ENCODE peak calls at places on chromosomes 3 and 15, in eight cellular contexts. B is type B pancreatic cell; H is CD8-positive, alpha-beta T cell; O is heart right ventricle; G is foreskin fibroblast; Q is brain microvascular endothelial cell; A is kidney epithelial cell; D is AG04450. C is an unnamed sample.

GRCh38 chr3:56681963-56682457 is 1.1 kb downstream of the TASOR start:
- DNase-seq in B (no peak), H (no peak), O (no peak), G (no peak), Q (no peak), A (no peak), D (no peak), C (no peak)

GRCh38 chr3:131553495-131554247 is 50.9 kb upstream of the MRPL3 start:
- DNase-seq in B (no peak), H (no peak), O (no peak), G (no peak), Q (no peak), A (no peak), D (no peak), C (no peak)

GRCh38 chr15:53580371-53580770 is 179.1 kb downstream of the WDR72 start:
- DNase-seq in B (no peak), H (no peak), O (no peak), G (no peak), Q (no peak), A (peak; percentile 7), D (no peak), C (no peak)

GRCh38 chr15:70432924-70433500 is 330.3 kb downstream of the UACA start:
- DNase-seq in B (no peak), H (no peak), O (no peak), G (no peak), Q (no peak), A (no peak), D (no peak), C (no peak)

GRCh38 chr3:126883241-126883640 is 99.7 kb upstream of the PLXNA1 start:
- DNase-seq in B (no peak), H (no peak), O (no peak), G (peak; percentile 39), Q (no peak), A (no peak), D (no peak), C (no peak)

GRCh38 chr15:90035095-90035834 is 34.1 kb downstream of the ZNF710 start:
- DNase-seq in B (no peak), H (peak; percentile 22), O (peak; percentile 50), G (peak; percentile 18), Q (peak; percentile 64), A (no peak), D (no peak), C (peak; percentile 79)

GRCh38 chr15:45187894-45188830 is at the start of gene SHF:
- DNase-seq in B (no peak), H (peak; percentile 41), O (peak; percentile 64), G (no peak), Q (no peak), A (no peak), D (peak; percentile 21), C (no peak)

GRCh38 chr3:65398953-65399352 is 639.8 kb downstream of the MAGI1 start:
- DNase-seq in B (no peak), H (no peak), O (no peak), G (peak; percentile 30), Q (no peak), A (no peak), D (no peak), C (peak; percentile 21)

GRCh38 chr15:81507831-81508230 is 133.8 kb upstream of the TMC3 start:
- DNase-seq in B (no peak), H (no peak), O (no peak), G (no peak), Q (no peak), A (no peak), D (no peak), C (peak; percentile 54)

GRCh38 chr3:11651900-11652299 is 8.2 kb upstream of the VGLL4 start:
- DNase-seq in B (no peak), H (no peak), O (no peak), G (no peak), Q (no peak), A (no peak), D (no peak), C (no peak)

GRCh38 chr3:25153130-25153529 is 274.9 kb upstream of the RARB start:
- DNase-seq in B (no peak), H (no peak), O (no peak), G (no peak), Q (no peak), A (no peak), D (no peak), C (no peak)

GRCh38 chr3:114660124-114660523 is 366.3 kb downstream of the TIGIT start:
- DNase-seq in B (no peak), H (no peak), O (peak; percentile 20), G (peak; percentile 40), Q (peak; percentile 65), A (no peak), D (peak; percentile 44), C (no peak)

GRCh38 chr15:73804421-73804820 is 51.3 kb upstream of the INSYN1 start:
- DNase-seq in B (no peak), H (no peak), O (no peak), G (no peak), Q (no peak), A (no peak), D (no peak), C (no peak)

GRCh38 chr3:47416041-47416440 is 35.2 kb downstream of the PTPN23 start:
- DNase-seq in B (no peak), H (no peak), O (no peak), G (no peak), Q (no peak), A (no peak), D (no peak), C (no peak)
- TF ChIP-seq CTCF in B (no peak), H (no peak), O (no peak), G (no peak), Q (no peak), A (no peak), D (no peak), C (no peak)

GRCh38 chr15:67303490-67304363 is 49.1 kb downstream of the IQCH start:
- DNase-seq in B (no peak), H (no peak), O (no peak), G (no peak), Q (peak; percentile 18), A (peak; percentile 9), D (no peak), C (peak; percentile 25)
- TF ChIP-seq CTCF in B (peak; percentile 75), H (peak; percentile 71), O (peak; percentile 64), G (peak; percentile 12), Q (peak; percentile 52), A (peak; percentile 46), D (peak; percentile 40), C (peak; percentile 85)

GRCh38 chr3:49171119-49171774 is at the start of gene KLHDC8B:
- DNase-seq in B (peak; percentile 89), H (peak; percentile 77), O (peak; percentile 91), G (peak; percentile 85), Q (peak; percentile 78), A (no peak), D (peak; percentile 57), C (peak; percentile 73)
- TF ChIP-seq CTCF in B (peak; percentile 99), H (peak; percentile 97), O (peak; percentile 96), G (peak; percentile 98), Q (peak; percentile 96), A (peak; percentile 99), D (peak; percentile 91), C (peak; percentile 96)

GRCh38 chr3:34132069-34132677 is 333.7 kb downstream of the PDCD6IP start:
- DNase-seq in B (no peak), H (no peak), O (no peak), G (no peak), Q (no peak), A (no peak), D (no peak), C (no peak)
- TF ChIP-seq CTCF in B (no peak), H (no peak), O (no peak), G (no peak), Q (no peak), A (no peak), D (no peak), C (no peak)

GRCh38 chr3:154095832-154096421 is 25.3 kb upstream of the ARHGEF26 start:
- DNase-seq in B (no peak), H (no peak), O (no peak), G (no peak), Q (peak; percentile 20), A (no peak), D (peak; percentile 4), C (peak; percentile 25)
- TF ChIP-seq CTCF in B (peak; percentile 65), H (no peak), O (peak; percentile 51), G (peak; percentile 50), Q (peak; percentile 53), A (peak; percentile 41), D (peak; percentile 66), C (peak; percentile 70)

GRCh38 chr3:150346956-150347863 is 60.9 kb upstream of the TSC22D2 start:
- DNase-seq in B (no peak), H (no peak), O (no peak), G (peak; percentile 55), Q (peak; percentile 11), A (no peak), D (no peak), C (no peak)
- TF ChIP-seq CTCF in B (no peak), H (no peak), O (no peak), G (no peak), Q (no peak), A (no peak), D (no peak), C (no peak)

DNA sequence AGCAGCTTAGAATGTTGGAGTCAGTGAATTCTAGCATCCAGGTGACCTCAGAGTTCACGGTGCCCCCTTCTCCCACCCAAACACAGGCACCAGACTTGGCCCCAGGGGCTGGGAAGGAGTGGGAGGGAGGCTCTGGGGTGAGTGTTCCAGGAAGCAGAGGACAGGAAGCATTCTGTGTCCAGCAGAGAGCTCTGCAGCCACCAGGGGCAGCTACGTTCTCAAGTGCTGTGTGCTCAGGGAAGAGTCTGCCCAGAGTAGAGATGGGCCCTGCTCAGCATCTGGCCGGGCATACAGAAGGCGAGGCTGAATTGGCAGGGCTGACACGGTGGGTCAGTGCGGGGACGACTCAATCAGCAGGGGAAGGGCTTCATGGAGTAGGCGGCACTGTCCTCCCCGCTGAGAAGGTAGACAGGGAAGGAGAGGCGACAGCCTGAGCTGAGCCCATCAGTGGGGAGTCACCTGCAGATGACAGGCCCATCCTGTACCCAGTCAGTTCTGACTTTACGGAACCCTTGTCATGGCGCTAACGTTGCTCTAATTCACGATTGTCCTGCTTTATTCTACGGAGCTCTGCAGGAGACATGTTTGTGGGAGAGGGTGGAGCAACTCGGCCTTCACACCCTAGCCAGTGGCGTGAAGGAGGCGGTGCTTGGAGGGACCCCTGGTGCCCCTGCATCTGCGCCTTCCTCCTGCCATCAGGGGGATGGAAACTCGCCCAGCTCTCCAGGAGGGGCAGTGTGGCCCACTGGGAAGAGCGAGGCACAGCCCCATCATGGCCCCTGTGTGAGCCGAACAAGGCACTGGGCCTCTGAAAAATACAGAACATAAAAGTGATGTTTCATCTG is 82.1 kb downstream of the C3orf70 start:
- DNase-seq in B (no peak), H (no peak), O (no peak), G (peak; percentile 13), Q (peak; percentile 38), A (no peak), D (no peak), C (no peak)
- TF ChIP-seq CTCF in B (peak; percentile 65), H (no peak), O (peak; percentile 25), G (peak; percentile 43), Q (peak; percentile 65), A (peak; percentile 20), D (peak; percentile 42), C (peak; percentile 38)